ENCODE peak calls at places on chromosomes 13 and 19, in five cellular contexts. One of them, this sample, is unnamed.

GRCh38 chr19:2540646-2541454 is 64.9 kb downstream of the GADD45B start:
- DNase-seq in Peyer's patch: peak
- DNase-seq in IMR-90: peak
- DNase-seq in uterus: peak
- DNase-seq in body of pancreas: peak
- DNase-seq in this sample: peak

GRCh38 chr13:50136678-50137077 is 121.4 kb downstream of the KCNRG start:
- DNase-seq in body of pancreas: no peak
- DNase-seq in uterus: no peak
- DNase-seq in Peyer's patch: no peak
- DNase-seq in IMR-90: no peak
- DNase-seq in this sample: no peak

GRCh38 chr19:662207-662961 is 630 bp downstream of the RNF126 start:
- DNase-seq in uterus: no peak
- DNase-seq in body of pancreas: peak
- DNase-seq in IMR-90: peak
- DNase-seq in Peyer's patch: peak
- DNase-seq in this sample: no peak

GRCh38 chr19:19321143-19321577 is 531 bp downstream of the MAU2 start:
- DNase-seq in uterus: no peak
- DNase-seq in Peyer's patch: no peak
- DNase-seq in body of pancreas: no peak
- DNase-seq in IMR-90: no peak
- DNase-seq in this sample: no peak

GRCh38 chr19:48646192-48646911 is 365 bp upstream of the CA11 start:
- DNase-seq in IMR-90: peak
- DNase-seq in uterus: peak
- DNase-seq in body of pancreas: peak
- DNase-seq in Peyer's patch: peak
- DNase-seq in this sample: peak

GRCh38 chr13:74015137-74015536 is 119.1 kb downstream of the KLF12 start:
- DNase-seq in Peyer's patch: no peak
- DNase-seq in body of pancreas: no peak
- DNase-seq in uterus: no peak
- DNase-seq in IMR-90: peak
- DNase-seq in this sample: no peak

GRCh38 chr13:41188584-41188983 is 5.8 kb downstream of the KBTBD7 start:
- DNase-seq in uterus: no peak
- DNase-seq in Peyer's patch: no peak
- DNase-seq in body of pancreas: no peak
- DNase-seq in IMR-90: peak
- DNase-seq in this sample: no peak

GRCh38 chr19:33647146-33647545 is 25.4 kb downstream of the CHST8 start:
- DNase-seq in Peyer's patch: no peak
- DNase-seq in body of pancreas: no peak
- DNase-seq in IMR-90: no peak
- DNase-seq in uterus: no peak
- DNase-seq in this sample: no peak

GRCh38 chr19:50649433-50650391 is at the start of gene C19orf81:
- DNase-seq in uterus: no peak
- DNase-seq in body of pancreas: no peak
- DNase-seq in Peyer's patch: no peak
- DNase-seq in IMR-90: peak
- DNase-seq in this sample: no peak

GRCh38 chr13:97301382-97302095 is 79.4 kb downstream of the MBNL2 start:
- DNase-seq in Peyer's patch: no peak
- DNase-seq in uterus: no peak
- DNase-seq in body of pancreas: no peak
- DNase-seq in IMR-90: no peak
- DNase-seq in this sample: no peak

GRCh38 chr13:25111557-25111956 is 15.6 kb downstream of the PABPC3 start:
- DNase-seq in body of pancreas: no peak
- DNase-seq in uterus: no peak
- DNase-seq in Peyer's patch: no peak
- DNase-seq in IMR-90: peak
- DNase-seq in this sample: no peak

GRCh38 chr19:4524808-4525562 is 6.7 kb upstream of the PLIN4 start:
- DNase-seq in body of pancreas: peak
- DNase-seq in uterus: no peak
- DNase-seq in Peyer's patch: peak
- DNase-seq in IMR-90: no peak
- DNase-seq in this sample: no peak

GRCh38 chr13:96090240-96091101 is 564 bp downstream of the HS6ST3 start:
- DNase-seq in IMR-90: no peak
- DNase-seq in uterus: peak
- DNase-seq in Peyer's patch: no peak
- DNase-seq in body of pancreas: peak
- DNase-seq in this sample: no peak

GRCh38 chr19:1173160-1173844 is 766 bp downstream of the SBNO2 start:
- DNase-seq in IMR-90: no peak
- DNase-seq in body of pancreas: no peak
- DNase-seq in Peyer's patch: no peak
- DNase-seq in uterus: peak
- DNase-seq in this sample: no peak

GRCh38 chr19:50794778-50795664 is 4.8 kb downstream of the ACP4 start:
- DNase-seq in Peyer's patch: no peak
- DNase-seq in uterus: no peak
- DNase-seq in body of pancreas: no peak
- DNase-seq in IMR-90: no peak
- DNase-seq in this sample: no peak

GRCh38 chr13:31807090-31807541 is 67.8 kb downstream of the RXFP2 start:
- DNase-seq in uterus: no peak
- DNase-seq in Peyer's patch: no peak
- DNase-seq in IMR-90: no peak
- DNase-seq in body of pancreas: no peak
- DNase-seq in this sample: no peak

GRCh38 chr19:40225440-40226305 is 816 bp downstream of the CCNP start:
- DNase-seq in IMR-90: peak
- DNase-seq in uterus: no peak
- DNase-seq in body of pancreas: no peak
- DNase-seq in Peyer's patch: no peak
- DNase-seq in this sample: no peak

GRCh38 chr13:21944610-21945009 is 273.7 kb downstream of the FGF9 start:
- DNase-seq in Peyer's patch: no peak
- DNase-seq in uterus: no peak
- DNase-seq in body of pancreas: no peak
- DNase-seq in IMR-90: no peak
- DNase-seq in this sample: no peak

GRCh38 chr13:46736568-46736967 is 60.4 kb downstream of the ESD start:
- DNase-seq in IMR-90: no peak
- DNase-seq in uterus: no peak
- DNase-seq in body of pancreas: no peak
- DNase-seq in Peyer's patch: no peak
- DNase-seq in this sample: no peak

GRCh38 chr19:33255781-33256180 is 30.1 kb upstream of the SLC7A10 start:
- DNase-seq in IMR-90: no peak
- DNase-seq in Peyer's patch: no peak
- DNase-seq in uterus: no peak
- DNase-seq in body of pancreas: no peak
- DNase-seq in this sample: no peak

GRCh38 chr19:3511506-3512251 is 5.6 kb downstream of the FZR1 start:
- DNase-seq in body of pancreas: no peak
- DNase-seq in uterus: no peak
- DNase-seq in Peyer's patch: no peak
- DNase-seq in IMR-90: no peak
- DNase-seq in this sample: no peak

GRCh38 chr13:67410645-67411044 is 180.5 kb upstream of the PCDH9 start:
- DNase-seq in uterus: no peak
- DNase-seq in body of pancreas: no peak
- DNase-seq in Peyer's patch: no peak
- DNase-seq in IMR-90: no peak
- DNase-seq in this sample: no peak

GRCh38 chr19:2804156-2805004 is 15.3 kb upstream of the ZNF554 start:
- DNase-seq in body of pancreas: no peak
- DNase-seq in IMR-90: no peak
- DNase-seq in Peyer's patch: no peak
- DNase-seq in uterus: no peak
- DNase-seq in this sample: no peak

GRCh38 chr13:80454245-80454644 is 113.3 kb upstream of the SPRY2 start:
- DNase-seq in Peyer's patch: no peak
- DNase-seq in body of pancreas: no peak
- DNase-seq in IMR-90: peak
- DNase-seq in uterus: no peak
- DNase-seq in this sample: no peak

GRCh38 chr13:112253631-112254030 is 122.5 kb upstream of the SPACA7 start:
- DNase-seq in Peyer's patch: no peak
- DNase-seq in IMR-90: no peak
- DNase-seq in uterus: no peak
- DNase-seq in body of pancreas: no peak
- DNase-seq in this sample: no peak

DNA sequence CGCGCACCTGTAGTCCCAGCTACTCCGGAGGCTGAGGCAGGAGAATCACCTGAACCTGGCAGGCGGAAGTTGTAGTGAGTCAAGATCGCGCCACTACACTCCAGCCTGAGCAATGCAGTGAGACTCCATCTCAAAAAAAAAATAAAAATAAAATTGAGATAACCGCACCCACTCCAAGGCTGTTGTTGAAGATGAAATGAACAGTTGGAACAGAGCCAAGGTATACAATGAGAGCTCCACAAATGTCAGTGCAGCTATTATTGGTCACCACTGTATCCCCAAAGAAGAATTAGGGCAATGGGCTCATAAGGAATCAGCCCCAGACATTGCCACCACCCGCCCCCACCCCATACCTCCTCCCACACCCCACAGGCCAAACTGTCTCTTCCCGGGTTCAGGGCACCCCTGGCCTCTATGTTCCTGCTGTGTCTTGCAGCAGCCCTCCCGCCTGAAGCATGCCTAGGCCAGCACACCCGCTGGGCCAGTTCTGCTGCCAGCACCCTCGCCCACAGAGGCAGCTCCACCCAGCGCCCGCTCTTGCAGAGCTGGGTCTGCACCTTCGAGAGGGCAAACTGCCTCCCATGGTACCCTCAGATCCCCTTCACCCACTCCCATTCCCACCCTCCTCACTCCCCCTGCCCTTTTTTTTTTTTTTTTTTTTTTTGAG is 3.5 kb upstream of the S1PR5 start:
- DNase-seq in body of pancreas: peak
- DNase-seq in uterus: no peak
- DNase-seq in Peyer's patch: no peak
- DNase-seq in IMR-90: no peak
- DNase-seq in this sample: peak
- TF ChIP-seq CTCF in body of pancreas: no peak
- TF ChIP-seq CTCF in uterus: no peak
- TF ChIP-seq CTCF in Peyer's patch: no peak
- TF ChIP-seq CTCF in IMR-90: no peak
- TF ChIP-seq CTCF in this sample: no peak

GRCh38 chr19:12696366-12697335 is at the start of gene FBXW9:
- DNase-seq in IMR-90: peak
- DNase-seq in body of pancreas: peak
- DNase-seq in uterus: peak
- DNase-seq in Peyer's patch: peak
- DNase-seq in this sample: peak
- TF ChIP-seq POLR2A in IMR-90: peak
- TF ChIP-seq POLR2A in body of pancreas: peak
- TF ChIP-seq POLR2A in uterus: peak
- TF ChIP-seq POLR2A in Peyer's patch: peak
- TF ChIP-seq POLR2A in this sample: no peak

DNA sequence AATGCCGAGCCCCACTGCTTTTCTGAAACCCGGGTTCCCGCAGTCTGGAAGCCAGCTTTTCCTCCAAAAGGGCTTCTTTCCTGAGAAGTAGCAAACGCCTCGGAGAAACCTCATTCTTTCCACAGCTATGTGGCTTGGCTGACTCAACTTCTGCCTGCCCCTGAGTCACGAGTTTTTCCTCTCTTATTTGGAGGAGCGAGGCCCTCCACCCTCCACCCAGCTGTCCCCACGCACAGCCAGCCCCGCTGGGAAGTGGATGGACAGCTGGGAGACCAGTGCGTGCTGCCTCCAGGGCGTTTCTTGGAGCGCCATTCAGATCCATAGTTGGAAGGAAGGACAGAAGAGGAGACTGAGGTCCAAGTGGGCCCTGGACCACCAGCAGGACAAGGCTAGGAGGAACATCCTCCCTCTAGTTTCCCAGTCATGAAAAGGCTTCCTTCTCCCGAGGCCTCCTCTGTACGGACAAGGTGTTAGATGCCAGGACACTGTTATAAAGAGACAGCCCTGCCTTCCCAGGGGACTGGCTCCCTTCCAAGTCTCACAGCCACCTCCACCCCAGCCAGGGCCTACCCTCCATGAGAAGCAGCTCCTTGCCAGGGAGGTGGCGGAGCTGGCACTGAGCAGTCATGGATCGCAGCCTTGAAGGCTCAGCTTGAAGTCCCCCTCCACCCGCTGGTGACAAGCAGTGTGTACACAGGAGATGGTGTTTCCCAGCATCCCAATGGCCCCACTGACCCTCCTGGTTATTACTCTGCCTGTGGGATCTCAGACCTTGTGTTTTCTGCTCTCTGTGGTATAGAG is 2.5 kb upstream of the PLEKHF1 start:
- DNase-seq in Peyer's patch: no peak
- DNase-seq in body of pancreas: peak
- DNase-seq in IMR-90: peak
- DNase-seq in uterus: peak
- DNase-seq in this sample: peak
- H3K4me3 ChIP-seq in Peyer's patch: no peak
- H3K4me3 ChIP-seq in body of pancreas: no peak
- H3K4me3 ChIP-seq in IMR-90: peak
- H3K4me3 ChIP-seq in uterus: no peak
- H3K4me3 ChIP-seq in this sample: peak

GRCh38 chr13:93233997-93234416 is 7.4 kb downstream of the GPC6 start:
- DNase-seq in body of pancreas: no peak
- DNase-seq in IMR-90: no peak
- DNase-seq in uterus: no peak
- DNase-seq in Peyer's patch: no peak
- DNase-seq in this sample: no peak
- TF ChIP-seq CTCF in body of pancreas: no peak
- TF ChIP-seq CTCF in IMR-90: no peak
- TF ChIP-seq CTCF in uterus: no peak
- TF ChIP-seq CTCF in Peyer's patch: no peak
- TF ChIP-seq CTCF in this sample: no peak

GRCh38 chr13:100610399-100611347 is 22.1 kb upstream of the GGACT start:
- DNase-seq in IMR-90: no peak
- DNase-seq in Peyer's patch: no peak
- DNase-seq in body of pancreas: no peak
- DNase-seq in uterus: no peak
- DNase-seq in this sample: no peak

GRCh38 chr13:100611678-100612492 is 23.3 kb upstream of the GGACT start:
- DNase-seq in body of pancreas: peak
- DNase-seq in IMR-90: no peak
- DNase-seq in Peyer's patch: no peak
- DNase-seq in uterus: no peak
- DNase-seq in this sample: peak

GRCh38 chr13:100604909-100605308 is 16.3 kb upstream of the GGACT start:
- DNase-seq in Peyer's patch: no peak
- DNase-seq in uterus: no peak
- DNase-seq in IMR-90: no peak
- DNase-seq in body of pancreas: no peak
- DNase-seq in this sample: no peak

GRCh38 chr13:100608906-100609305 is 20.3 kb upstream of the GGACT start:
- DNase-seq in uterus: no peak
- DNase-seq in IMR-90: no peak
- DNase-seq in Peyer's patch: peak
- DNase-seq in body of pancreas: no peak
- DNase-seq in this sample: no peak
- TF ChIP-seq POLR2A in uterus: no peak
- TF ChIP-seq POLR2A in IMR-90: no peak
- TF ChIP-seq POLR2A in Peyer's patch: no peak
- TF ChIP-seq POLR2A in body of pancreas: no peak
- TF ChIP-seq POLR2A in this sample: no peak

This sample was measured in breast epithelium.